ENCODE peak calls at places on chromosomes 13 and 19, in four cellular contexts. C is hippocampal formation, U is NCI-H1105 treated with DMSO at 0.1 percent for 48 hours, W is M059J. E is an unnamed sample.

GRCh38 chr13:41017153-41017552 is 2.0 kb downstream of the ELF1 start:
- DNase-seq in C (no peak), W (no peak), U (no peak), E (no peak)

GRCh38 chr13:48977973-48978372 is 2.3 kb downstream of the FNDC3A start:
- DNase-seq in C (no peak), W (peak; percentile 29), U (no peak), E (no peak)

GRCh38 chr13:39311619-39312018 is 273.4 kb downstream of the NHLRC3 start:
- DNase-seq in C (no peak), U (no peak), W (peak; percentile 23), E (no peak)

GRCh38 chr19:5789886-5790572 is 934 bp downstream of the DUS3L start:
- DNase-seq in W (no peak), U (no peak), C (no peak), E (no peak)

GRCh38 chr19:47369923-47370625 is 21.0 kb downstream of the DHX34 start:
- DNase-seq in U (no peak), W (peak; percentile 59), C (no peak), E (peak; percentile 66)

GRCh38 chr19:18881491-18881890 is 14.5 kb downstream of the CERS1 start:
- DNase-seq in U (no peak), C (no peak), W (no peak), E (no peak)

GRCh38 chr19:15897026-15897737 is 692 bp downstream of the CYP4F2 start:
- DNase-seq in U (no peak), W (no peak), C (no peak), E (no peak)

GRCh38 chr13:89401209-89401810 is 1730.1 kb downstream of the SLITRK5 start:
- DNase-seq in W (peak; percentile 7), C (peak; percentile 10), U (no peak), E (peak; percentile 48)

GRCh38 chr13:45385320-45385719 is 32.9 kb downstream of the SLC25A30 start:
- DNase-seq in C (no peak), W (no peak), U (no peak), E (no peak)

GRCh38 chr13:23384111-23384510 is 49.4 kb downstream of the SACS start:
- DNase-seq in C (no peak), W (peak; percentile 77), U (no peak), E (no peak)

GRCh38 chr13:72390909-72391308 is 336.5 kb downstream of the MZT1 start:
- DNase-seq in W (peak; percentile 77), U (no peak), C (no peak), E (no peak)

E was measured in GF-D8.